ENCODE peak calls at places on chromosomes 5 and 9, in nine cellular contexts. W is ureter; Y is H7; T is sciatic nerve; P is heart left ventricle; C is stimulated activated CD8-positive, alpha-beta memory T cell treated with anti-CD3 and anti-CD28 coated beads, Interleukin-2, amount 100 ng/mL, for 48 hours; O is NCI-H2081; J is ACHN; X is nucleus accumbens. N is an unnamed sample.

GRCh38 chr9:14661421-14662059 is 31.7 kb downstream of the ZDHHC21 start:
- DNase-seq in W (no peak), Y (peak), T (no peak), P (no peak), C (no peak), O (peak), J (peak), X (no peak), N (no peak)

GRCh38 chr5:173324115-173325001 is 3.9 kb downstream of the STC2 start:
- DNase-seq in W (peak), Y (peak), T (no peak), P (peak), C (no peak), O (no peak), J (no peak), X (peak), N (peak)

GRCh38 chr5:45179686-45180085 is 370.9 kb downstream of the MRPS30 start:
- DNase-seq in W (no peak), Y (no peak), T (no peak), P (no peak), C (no peak), O (no peak), J (no peak), X (no peak), N (no peak)

GRCh38 chr5:173278641-173279040 is 43.6 kb upstream of the NKX2-5 start:
- DNase-seq in W (no peak), Y (no peak), T (no peak), P (peak), C (no peak), O (no peak), J (no peak), X (no peak), N (no peak)

GRCh38 chr5:124956471-124957029 is 210.1 kb upstream of the ZNF608 start:
- DNase-seq in W (no peak), Y (no peak), T (no peak), P (no peak), C (no peak), O (no peak), J (no peak), X (peak), N (no peak)

GRCh38 chr5:93607367-93608258 is 24.6 kb downstream of the NR2F1 start:
- DNase-seq in W (no peak), Y (peak), T (no peak), P (no peak), C (no peak), O (peak), J (peak), X (no peak), N (no peak)

GRCh38 chr5:1193591-1193985 is 7.8 kb upstream of the SLC6A19 start:
- DNase-seq in W (no peak), Y (no peak), T (no peak), P (no peak), C (no peak), O (no peak), J (no peak), X (no peak), N (no peak)

GRCh38 chr9:131732636-131733340 is 7.1 kb downstream of the RAPGEF1 start:
- DNase-seq in W (no peak), Y (no peak), T (no peak), P (no peak), C (no peak), O (no peak), J (no peak), X (no peak), N (no peak)

GRCh38 chr5:149827086-149827485 is 97.0 kb downstream of the PPARGC1B start:
- DNase-seq in W (no peak), Y (no peak), T (no peak), P (no peak), C (no peak), O (no peak), J (no peak), X (no peak), N (no peak)

GRCh38 chr5:80220268-80220897 is 35.5 kb downstream of the SERINC5 start:
- DNase-seq in W (no peak), Y (no peak), T (no peak), P (no peak), C (no peak), O (peak), J (no peak), X (no peak), N (no peak)

GRCh38 chr9:124420991-124421543 is 5.8 kb upstream of the PSMB7 start:
- DNase-seq in W (peak), Y (no peak), T (no peak), P (peak), C (no peak), O (peak), J (no peak), X (peak), N (no peak)

N was measured in hypothalamus.